ENCODE peak calls at places on chromosomes 7 and 10, in eight cellular contexts. K, Z, O, N, U, V, H and W are unnamed samples.

GRCh38 chr7:99499356-99499712 is 747 bp downstream of the ZNF394 start:
- DNase-seq in U (no peak), N (no peak), Z (no peak), K (no peak), V (no peak), O (no peak), H (no peak), W (no peak)

GRCh38 chr10:34113504-34114225 is 701.4 kb downstream of the PARD3 start:
- DNase-seq in H (no peak), K (no peak), Z (no peak), U (no peak), V (no peak), N (peak; percentile 62), O (no peak), W (no peak)

GRCh38 chr7:81446212-81446611 is 323.6 kb downstream of the HGF start:
- DNase-seq in K (no peak), H (no peak), U (no peak), N (no peak), V (no peak), Z (no peak), O (no peak), W (no peak)

GRCh38 chr7:46565257-46565656 is 644.2 kb upstream of the IGFBP3 start:
- DNase-seq in K (no peak), U (no peak), Z (no peak), H (no peak), V (no peak), O (no peak), N (no peak), W (no peak)

GRCh38 chr10:125792342-125793063 is 16.9 kb upstream of the MMP21 start:
- DNase-seq in N (no peak), Z (no peak), K (no peak), H (no peak), U (no peak), O (no peak), V (no peak), W (no peak)

GRCh38 chr10:75663947-75664664 is 232.7 kb downstream of the LRMDA start:
- DNase-seq in U (no peak), K (no peak), O (no peak), H (peak; percentile 54), Z (peak; percentile 52), V (no peak), N (no peak), W (no peak)

GRCh38 chr7:30795161-30795943 is 24.1 kb downstream of the MINDY4 start:
- DNase-seq in Z (no peak), K (no peak), V (no peak), O (no peak), U (no peak), H (no peak), N (no peak), W (no peak)

GRCh38 chr10:89632824-89633223 is 12.2 kb downstream of the PANK1 start:
- DNase-seq in N (no peak), K (no peak), Z (no peak), O (no peak), V (no peak), H (no peak), U (no peak), W (no peak)

GRCh38 chr10:46317889-46318288 is 31.1 kb downstream of the ANTXRL start:
- DNase-seq in N (no peak), H (no peak), Z (no peak), U (no peak), K (no peak), O (no peak), V (no peak), W (no peak)

GRCh38 chr7:151034312-151035023 is 6.2 kb downstream of the ABCB8 start:
- DNase-seq in V (no peak), U (no peak), N (no peak), H (no peak), O (no peak), Z (no peak), K (no peak), W (no peak)

GRCh38 chr7:151088856-151089699 is 2.8 kb downstream of the AGAP3 start:
- DNase-seq in N (peak; percentile 75), Z (peak; percentile 80), O (no peak), U (peak; percentile 86), H (peak; percentile 57), V (no peak), K (no peak), W (no peak)

GRCh38 chr7:33757050-33757449 is 148.3 kb upstream of the BMPER start:
- DNase-seq in O (no peak), H (no peak), U (no peak), N (no peak), V (no peak), Z (no peak), K (no peak), W (no peak)

GRCh38 chr7:36160313-36160712 is 7.3 kb downstream of the EEPD1 start:
- DNase-seq in O (no peak), H (no peak), K (no peak), U (no peak), Z (peak; percentile 68), V (no peak), N (no peak), W (no peak)

GRCh38 chr7:39083781-39084180 is 106.1 kb downstream of the POU6F2 start:
- DNase-seq in U (no peak), N (no peak), K (no peak), H (no peak), Z (no peak), V (no peak), O (no peak), W (no peak)

GRCh38 chr7:105389090-105389650 is 449 bp upstream of the SRPK2 start:
- DNase-seq in O (no peak), H (peak; percentile 67), V (peak; percentile 34), K (peak; percentile 75), N (peak; percentile 73), U (peak; percentile 52), Z (peak; percentile 60), W (no peak)

GRCh38 chr7:96636342-96636865 is 73.2 kb downstream of the SEM1 start:
- DNase-seq in H (no peak), O (no peak), U (no peak), Z (no peak), N (no peak), V (no peak), K (no peak), W (no peak)

GRCh38 chr7:45712057-45712689 is 138.0 kb downstream of the ADCY1 start:
- DNase-seq in Z (no peak), O (no peak), H (no peak), K (no peak), V (peak; percentile 10), N (no peak), U (no peak), W (no peak)

GRCh38 chr10:5199398-5199797 is 2.8 kb downstream of the AKR1C4 start:
- DNase-seq in N (peak; percentile 10), Z (peak; percentile 11), V (no peak), U (peak; percentile 4), O (no peak), K (no peak), H (no peak), W (no peak)
- TF ChIP-seq CTCF in N (peak; percentile 14), Z (no peak), V (no peak), U (no peak), O (no peak), K (no peak), H (no peak), W (no peak)

GRCh38 chr7:142693911-142694310 is 55.4 kb upstream of the PRSS1 start:
- DNase-seq in O (no peak), H (no peak), K (no peak), Z (no peak), U (no peak), V (no peak), N (no peak), W (no peak)
- TF ChIP-seq CTCF in O (no peak), H (no peak), K (no peak), Z (no peak), U (no peak), V (no peak), N (no peak), W (no peak)

DNA sequence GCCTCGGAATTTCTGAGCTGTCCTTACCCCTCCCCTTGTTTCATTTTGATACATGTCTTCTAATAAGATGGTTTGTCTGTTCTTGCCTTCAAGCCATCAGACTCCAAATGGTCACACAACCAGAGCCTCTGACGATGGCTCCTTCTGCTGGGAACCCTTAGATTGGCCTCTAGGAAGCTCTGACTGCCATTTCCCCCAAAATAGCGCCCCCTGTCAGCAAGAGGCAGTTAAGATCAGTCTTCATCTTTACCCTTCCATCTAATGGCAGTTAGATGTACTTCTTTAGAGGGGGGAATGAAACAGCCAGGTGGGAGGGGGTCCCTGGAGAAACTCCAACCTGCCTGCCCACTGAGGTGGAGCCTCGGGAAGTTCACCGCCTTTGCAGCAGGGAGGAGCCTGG is 85.8 kb upstream of the GPR22 start:
- DNase-seq in K (no peak), N (no peak), Z (no peak), H (no peak), U (no peak), O (no peak), V (no peak), W (no peak)
- TF ChIP-seq CTCF in K (no peak), N (no peak), Z (no peak), H (no peak), U (no peak), O (no peak), V (no peak), W (no peak)

DNA sequence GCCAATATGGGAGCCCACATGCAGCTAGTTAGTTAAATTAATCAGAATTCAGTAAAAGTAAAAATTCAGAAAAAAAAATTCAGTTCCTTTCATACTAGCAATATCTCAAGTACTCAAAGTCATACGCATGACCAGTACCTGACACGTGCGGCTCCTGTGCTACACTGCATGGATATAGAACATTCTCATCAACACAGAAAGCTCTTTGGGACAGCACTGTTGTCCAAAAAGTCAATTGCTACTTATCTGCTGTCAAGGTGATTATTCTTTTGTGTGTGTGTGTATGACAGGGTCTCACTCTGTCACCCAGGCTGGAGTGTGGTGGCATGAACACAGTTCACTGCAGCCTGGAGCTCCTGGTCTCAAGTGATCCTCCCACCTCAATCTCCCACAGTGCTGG is 14.9 kb upstream of the ANAPC16 start:
- DNase-seq in Z (no peak), K (no peak), V (no peak), O (no peak), H (no peak), U (no peak), N (no peak), W (no peak)
- TF ChIP-seq CTCF in Z (no peak), K (no peak), V (no peak), O (no peak), H (no peak), U (no peak), N (no peak), W (no peak)